ENCODE peak calls at places on chromosomes 3 and 15, in ten cellular contexts. Z is A549, G is tibial nerve, I is HepG2, C is suprapubic skin, A is GM12878, E is esophagus muscularis mucosa, X is ovary, D is transverse colon, B is stomach. N is an unnamed sample. For H3K4me1, the result is how much of the 10 kb centered on the place peaks cover.

GRCh38 chr15:39344662-39345141 is 236.2 kb upstream of the THBS1 start:
- DNase-seq in C (no peak), B (no peak), Z (no peak), E (no peak), I (peak), X (no peak), D (no peak), G (no peak), A (no peak), N (no peak)

GRCh38 chr15:51320843-51321242 is 17.6 kb downstream of the CYP19A1 start:
- DNase-seq in B (no peak), C (peak), Z (no peak), G (no peak), I (no peak), A (no peak), D (no peak), E (no peak), X (no peak), N (no peak)

GRCh38 chr3:152511904-152512303 is 243.2 kb downstream of the MBNL1 start:
- DNase-seq in I (no peak), E (no peak), Z (no peak), C (no peak), B (no peak), A (peak), D (no peak), G (no peak), X (no peak), N (no peak)

GRCh38 chr3:171416666-171417065 is 43.5 kb downstream of the TNIK start:
- DNase-seq in Z (no peak), A (no peak), B (no peak), X (no peak), I (no peak), D (no peak), C (no peak), E (no peak), G (no peak), N (no peak)

GRCh38 chr3:170095771-170096170 is 58.0 kb downstream of the GPR160 start:
- DNase-seq in B (no peak), I (no peak), C (no peak), A (no peak), D (no peak), X (no peak), Z (no peak), G (no peak), E (no peak), N (no peak)

GRCh38 chr3:178245385-178245778 is 290.9 kb upstream of the KCNMB2 start:
- DNase-seq in C (no peak), D (no peak), B (no peak), A (no peak), E (no peak), I (no peak), Z (no peak), X (no peak), G (no peak), N (no peak)

GRCh38 chr3:50050361-50050760 is 38.4 kb upstream of the RBM5 start:
- DNase-seq in E (no peak), X (no peak), D (no peak), C (no peak), I (peak), G (no peak), A (no peak), B (no peak), Z (no peak), N (no peak)

GRCh38 chr3:16452265-16452664 is 61.2 kb downstream of the RFTN1 start:
- DNase-seq in X (no peak), D (no peak), E (no peak), C (no peak), A (no peak), I (no peak), Z (no peak), B (no peak), G (no peak), N (no peak)

GRCh38 chr15:76311071-76311956 is at the start of gene ETFA:
- DNase-seq in I (peak), Z (peak), B (peak), E (peak), G (peak), D (peak), C (peak), A (peak), X (peak), N (peak)

GRCh38 chr3:109278546-109278945 is 37.8 kb downstream of the DPPA2 start:
- DNase-seq in C (no peak), Z (no peak), A (no peak), G (no peak), D (no peak), E (no peak), B (no peak), X (no peak), I (no peak), N (no peak)

GRCh38 chr3:162945626-162946025 is 1449.0 kb downstream of the OTOL1 start:
- DNase-seq in D (no peak), B (no peak), G (no peak), X (no peak), A (no peak), I (no peak), Z (no peak), E (no peak), C (no peak), N (no peak)

GRCh38 chr15:57146394-57147140 is 228.1 kb downstream of the TCF12 start:
- DNase-seq in G (peak), D (no peak), I (peak), Z (peak), A (no peak), C (no peak), E (no peak), X (no peak), B (no peak), N (no peak)

GRCh38 chr3:13073042-13073906 is at the start of gene IQSEC1:
- DNase-seq in E (no peak), X (peak), I (no peak), G (no peak), D (peak), Z (no peak), C (no peak), A (no peak), B (peak), N (no peak)

GRCh38 chr3:103388214-103388613 is 953.4 kb downstream of the ZPLD1 start:
- DNase-seq in C (no peak), X (no peak), A (no peak), G (no peak), Z (no peak), I (no peak), D (no peak), E (no peak), B (no peak), N (no peak)

GRCh38 chr3:184200825-184201224 is 14.8 kb downstream of the ABCF3 start:
- DNase-seq in X (no peak), Z (no peak), A (no peak), D (no peak), G (no peak), E (no peak), I (no peak), C (no peak), B (no peak), N (no peak)

GRCh38 chr15:89971592-89971997 is 29.5 kb upstream of the ZNF710 start:
- DNase-seq in I (peak), C (peak), E (no peak), X (peak), B (peak), D (peak), Z (peak), G (no peak), A (peak), N (no peak)

GRCh38 chr15:61275901-61276300 is 46.8 kb upstream of the RORA start:
- DNase-seq in Z (no peak), I (no peak), X (no peak), E (no peak), A (no peak), G (no peak), D (no peak), C (no peak), B (no peak), N (no peak)

GRCh38 chr3:197028711-197029510 is 706 bp downstream of the MELTF start:
- DNase-seq in X (peak), C (no peak), G (no peak), A (no peak), B (no peak), E (no peak), Z (no peak), I (no peak), D (peak), N (no peak)

GRCh38 chr15:85412956-85413854 is 32.8 kb downstream of the AKAP13 start:
- DNase-seq in B (peak), A (peak), I (peak), E (no peak), C (peak), X (no peak), G (peak), D (peak), Z (peak), N (peak)

GRCh38 chr15:70293606-70294470 is 196.1 kb upstream of the TLE3 start:
- DNase-seq in I (no peak), Z (no peak), G (no peak), C (no peak), B (no peak), D (no peak), A (no peak), E (no peak), X (no peak), N (no peak)

GRCh38 chr3:110773413-110773954 is 298.1 kb upstream of the NECTIN3 start:
- DNase-seq in D (no peak), A (no peak), I (peak), B (no peak), Z (peak), G (no peak), X (no peak), E (no peak), C (no peak), N (no peak)

GRCh38 chr15:66995257-66995656 is 70.1 kb upstream of the SMAD3 start:
- DNase-seq in D (no peak), B (no peak), E (peak), G (no peak), I (no peak), C (no peak), A (no peak), X (no peak), Z (no peak), N (no peak)

GRCh38 chr15:41894251-41894790 is 468 bp upstream of the SPTBN5 start:
- DNase-seq in G (no peak), C (peak), X (no peak), I (no peak), B (no peak), D (no peak), E (no peak), Z (no peak), A (no peak), N (no peak)

GRCh38 chr15:66615175-66615495 is 49.3 kb upstream of the LCTL start:
- DNase-seq in D (no peak), I (no peak), X (no peak), E (no peak), A (no peak), G (no peak), B (no peak), C (no peak), Z (no peak), N (no peak)

GRCh38 chr15:93245616-93246122 is 156.7 kb upstream of the RGMA start:
- DNase-seq in D (no peak), I (no peak), B (no peak), X (no peak), C (no peak), A (no peak), Z (no peak), G (peak), E (peak), N (no peak)

GRCh38 chr3:148205945-148206845 is 491.5 kb upstream of the AGTR1 start:
- DNase-seq in E (no peak), B (no peak), G (no peak), I (no peak), D (no peak), C (no peak), X (no peak), Z (no peak), A (no peak), N (no peak)

GRCh38 chr3:135106445-135106844 is 311.4 kb downstream of the EPHB1 start:
- DNase-seq in C (no peak), Z (no peak), B (peak), X (no peak), A (no peak), G (no peak), E (no peak), I (peak), D (peak), N (no peak)

GRCh38 chr15:71271327-71271726 is 156.1 kb downstream of the THSD4 start:
- DNase-seq in Z (no peak), B (no peak), X (no peak), A (no peak), G (no peak), I (no peak), D (no peak), C (no peak), E (no peak), N (no peak)

GRCh38 chr3:36405193-36405592 is 24.9 kb downstream of the STAC start:
- DNase-seq in I (no peak), C (no peak), X (no peak), B (no peak), E (no peak), G (no peak), D (no peak), A (no peak), Z (no peak), N (no peak)

GRCh38 chr3:16101295-16102186 is 72.9 kb upstream of the GALNT15 start:
- DNase-seq in B (no peak), I (peak), E (no peak), A (no peak), X (no peak), D (peak), Z (peak), G (no peak), C (no peak), N (no peak)

GRCh38 chr15:29433507-29433906 is 163.9 kb upstream of the NSMCE3 start:
- DNase-seq in B (no peak), E (peak), C (no peak), X (no peak), Z (no peak), A (no peak), I (no peak), D (no peak), G (no peak), N (no peak)

GRCh38 chr3:13420817-13421755 is 964 bp upstream of the NUP210 start:
- DNase-seq in D (peak), E (no peak), I (no peak), B (peak), C (no peak), X (no peak), A (peak), G (peak), Z (no peak), N (no peak)

GRCh38 chr3:109772520-109772919 is 435.2 kb upstream of the DPPA4 start:
- DNase-seq in X (no peak), C (no peak), D (no peak), Z (no peak), A (no peak), G (no peak), E (no peak), I (no peak), B (no peak), N (no peak)

GRCh38 chr15:51884517-51885236 is 55.2 kb downstream of the TMOD3 start:
- DNase-seq in C (no peak), E (no peak), Z (no peak), A (no peak), G (no peak), D (no peak), B (no peak), X (no peak), I (no peak), N (no peak)

GRCh38 chr3:111758642-111759041 is 100.4 kb upstream of the PHLDB2 start:
- DNase-seq in E (no peak), B (no peak), A (no peak), I (no peak), G (no peak), C (no peak), X (no peak), Z (no peak), D (no peak), N (no peak)

GRCh38 chr3:98900265-98901031 is 1.0 kb downstream of the DCBLD2 start:
- DNase-seq in E (no peak), B (no peak), A (no peak), I (no peak), Z (no peak), X (no peak), C (no peak), D (no peak), G (no peak), N (no peak)

DNA sequence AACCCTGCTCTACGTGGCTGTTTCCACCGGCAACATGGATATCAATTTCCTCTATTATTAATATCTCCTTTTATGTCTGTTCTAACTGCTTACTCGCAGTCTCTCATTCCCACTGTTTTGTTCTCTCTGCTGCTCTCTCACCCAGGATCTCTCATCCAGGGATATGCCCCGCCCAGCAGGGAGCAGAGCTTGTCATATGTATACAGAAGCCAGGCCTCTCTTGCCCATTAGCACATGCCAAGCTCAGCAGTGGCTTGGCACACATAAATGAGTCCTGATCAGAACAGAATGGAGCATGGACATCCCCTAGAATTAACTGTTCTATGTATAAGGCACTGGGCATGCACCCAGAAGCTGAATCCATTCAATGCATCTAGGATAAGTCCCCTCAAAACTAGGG is 61.7 kb downstream of the IGSF11 start:
- DNase-seq in G (no peak), D (peak), C (no peak), E (no peak), Z (no peak), I (no peak), X (no peak), B (no peak), A (no peak), N (peak)
- TF ChIP-seq POLR2A in G (no peak), D (no peak), C (no peak), E (no peak), Z (no peak), I (no peak), X (no peak), B (no peak), A (no peak), N (no peak)

GRCh38 chr3:58924581-58924980 is 125.2 kb downstream of the CFAP20DC start:
- DNase-seq in C (no peak), D (no peak), E (no peak), X (no peak), I (no peak), B (no peak), G (no peak), Z (no peak), A (no peak), N (no peak)
- H3K4me1 ChIP-seq in C (under half), D (under half), E (under half), X (under half), I (under half), B (under half), G (under half), Z (under half), A (under half), N (under half)

DNA sequence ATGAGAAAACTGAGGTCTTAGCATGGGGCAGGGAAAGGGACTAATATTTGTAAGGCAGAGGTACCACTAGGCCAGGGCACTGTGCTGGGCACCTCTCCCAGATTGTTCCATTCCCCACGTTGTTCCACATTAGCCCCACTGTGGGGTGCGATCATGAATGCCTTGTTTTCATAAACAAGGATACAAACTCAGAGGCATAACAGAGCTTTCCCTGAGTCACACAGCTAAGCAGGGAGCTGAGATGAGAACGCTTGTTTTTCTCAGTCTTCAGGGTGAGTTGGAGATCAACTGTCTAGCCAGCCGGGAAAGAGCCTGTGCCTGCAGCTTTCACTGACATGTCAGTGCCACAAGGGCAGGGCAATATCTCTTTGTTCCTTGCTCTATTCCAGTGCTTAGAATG is 47.9 kb upstream of the ITGA11 start:
- DNase-seq in X (no peak), A (no peak), Z (no peak), D (no peak), B (no peak), I (no peak), C (no peak), G (no peak), E (no peak), N (no peak)
- TF ChIP-seq EP300 in X (no peak), A (no peak), Z (no peak), D (no peak), B (no peak), I (no peak), C (no peak), G (no peak), E (no peak), N (no peak)

DNA sequence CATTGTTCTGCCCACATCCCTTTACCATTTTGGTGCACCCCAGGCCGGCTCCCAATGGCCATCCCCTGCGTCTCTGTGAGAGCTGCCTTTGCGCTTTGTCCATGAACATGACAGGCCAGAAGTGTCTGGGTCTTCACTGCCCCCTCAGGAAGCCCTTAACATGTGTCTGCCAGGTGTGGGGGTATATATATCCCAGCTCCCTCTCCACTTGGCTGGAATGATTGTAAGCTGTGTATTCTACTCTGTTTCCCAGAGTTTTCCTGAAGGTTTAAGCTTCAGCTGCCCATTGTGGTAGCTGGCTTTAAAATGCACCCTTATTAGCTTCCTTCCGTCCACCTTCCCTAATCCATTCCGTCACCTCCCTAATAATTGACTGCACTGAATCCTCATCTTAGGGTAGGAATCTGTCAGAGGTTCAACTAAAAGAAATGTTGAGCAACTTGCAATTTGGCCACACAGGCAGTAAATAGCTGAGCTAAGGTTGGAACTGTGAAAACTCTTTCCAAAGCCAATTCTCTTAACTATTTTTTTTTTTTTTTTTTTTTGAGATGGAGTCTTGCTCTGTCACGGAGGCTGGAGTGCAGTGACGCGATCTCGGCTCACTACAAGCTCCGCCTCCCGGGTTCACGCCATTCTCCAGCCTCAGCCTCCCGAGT is 30.4 kb upstream of the UBE2E1 start:
- DNase-seq in G (no peak), A (no peak), D (no peak), B (no peak), E (no peak), I (no peak), Z (no peak), C (no peak), X (no peak), N (no peak)
- TF ChIP-seq POLR2A in G (no peak), A (no peak), D (no peak), B (no peak), E (no peak), I (no peak), Z (no peak), C (no peak), X (no peak), N (no peak)

GRCh38 chr15:78156653-78157052 is 7.5 kb downstream of the IDH3A start:
- DNase-seq in G (no peak), X (no peak), E (no peak), Z (no peak), A (no peak), C (no peak), D (no peak), I (no peak), B (no peak), N (no peak)

GRCh38 chr15:78155355-78155939 is 6.3 kb downstream of the IDH3A start:
- DNase-seq in G (no peak), C (no peak), E (no peak), I (no peak), Z (no peak), X (no peak), A (no peak), B (no peak), D (no peak), N (no peak)

GRCh38 chr15:78159395-78159794 is 10.2 kb downstream of the IDH3A start:
- DNase-seq in A (no peak), G (no peak), E (no peak), X (no peak), I (no peak), Z (no peak), D (no peak), C (no peak), B (no peak), N (no peak)

GRCh38 chr15:78154955-78155354 is 5.8 kb downstream of the IDH3A start:
- DNase-seq in D (no peak), C (no peak), G (no peak), X (no peak), Z (no peak), E (no peak), I (no peak), B (no peak), A (no peak), N (no peak)

DNA sequence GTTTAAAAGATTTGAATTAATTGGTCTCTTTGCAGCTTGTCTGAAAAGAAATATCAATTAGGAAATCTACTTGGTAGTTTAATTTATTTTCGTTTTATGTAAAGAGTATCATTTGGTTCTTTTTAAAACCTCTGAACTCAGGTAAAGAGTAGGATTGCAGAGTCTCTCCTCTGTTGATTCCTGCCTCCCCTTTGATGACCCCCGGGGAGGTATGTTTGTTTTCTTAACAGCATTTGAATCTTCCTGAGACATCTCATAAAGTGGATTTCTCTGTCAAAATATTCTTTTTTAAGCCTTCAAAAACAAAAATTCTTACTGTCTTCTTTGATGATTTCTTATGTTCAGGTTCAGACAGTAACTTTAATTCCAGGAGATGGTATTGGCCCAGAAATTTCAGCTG is 8.0 kb downstream of the IDH3A start:
- DNase-seq in E (no peak), X (no peak), I (no peak), G (no peak), C (no peak), D (no peak), A (no peak), B (no peak), Z (no peak), N (no peak)
- H3K4me1 ChIP-seq in E (under half), X (under half), I (under half), G (under half), C (under half), D (under half), A (under half), B (under half), Z (under half), N (under half)